ENCODE peak calls at places on chromosomes 16 and 17, in eight cellular contexts. B is OCI-LY7, R is fibroblast of lung, A is colonic mucosa, O is body of pancreas, G is AG04450, V is cardiac fibroblast, Z is thyroid gland. S is an unnamed sample.

GRCh38 chr16:16019488-16019887 is 70.1 kb downstream of the ABCC1 start:
- DNase-seq in V (peak), A (no peak), O (no peak), Z (no peak), B (no peak), R (peak), G (no peak), S (no peak)

GRCh38 chr16:10343124-10343760 is 42.6 kb upstream of the ATF7IP2 start:
- DNase-seq in Z (no peak), R (no peak), V (no peak), G (no peak), O (no peak), B (no peak), A (no peak), S (no peak)

GRCh38 chr17:45364531-45365390 is 47.9 kb upstream of the MAP3K14 start:
- DNase-seq in V (peak), O (no peak), Z (no peak), B (peak), R (no peak), G (no peak), A (no peak), S (no peak)

GRCh38 chr17:74380086-74380958 is 13.0 kb downstream of the GPR142 start:
- DNase-seq in A (peak), Z (peak), O (peak), V (no peak), G (no peak), R (no peak), B (no peak), S (no peak)

GRCh38 chr16:2919511-2920255 is 8.0 kb downstream of the FLYWCH1 start:
- DNase-seq in V (peak), B (peak), R (peak), Z (peak), G (peak), A (peak), O (peak), S (peak)

GRCh38 chr17:1830288-1830687 is 483 bp downstream of the RPA1 start:
- DNase-seq in R (peak), Z (peak), A (peak), O (no peak), B (peak), V (peak), G (no peak), S (no peak)

GRCh38 chr16:89150981-89151380 is 20.6 kb upstream of the CDH15 start:
- DNase-seq in G (no peak), A (no peak), V (no peak), R (no peak), Z (no peak), O (no peak), B (no peak), S (no peak)

GRCh38 chr17:1754430-1755112 is 7.3 kb upstream of the SERPINF1 start:
- DNase-seq in V (no peak), R (no peak), B (no peak), O (no peak), A (no peak), Z (no peak), G (no peak), S (no peak)

GRCh38 chr16:51012396-51012795 is 138.7 kb downstream of the SALL1 start:
- DNase-seq in V (no peak), R (peak), O (peak), A (no peak), G (no peak), B (no peak), Z (no peak), S (no peak)

DNA sequence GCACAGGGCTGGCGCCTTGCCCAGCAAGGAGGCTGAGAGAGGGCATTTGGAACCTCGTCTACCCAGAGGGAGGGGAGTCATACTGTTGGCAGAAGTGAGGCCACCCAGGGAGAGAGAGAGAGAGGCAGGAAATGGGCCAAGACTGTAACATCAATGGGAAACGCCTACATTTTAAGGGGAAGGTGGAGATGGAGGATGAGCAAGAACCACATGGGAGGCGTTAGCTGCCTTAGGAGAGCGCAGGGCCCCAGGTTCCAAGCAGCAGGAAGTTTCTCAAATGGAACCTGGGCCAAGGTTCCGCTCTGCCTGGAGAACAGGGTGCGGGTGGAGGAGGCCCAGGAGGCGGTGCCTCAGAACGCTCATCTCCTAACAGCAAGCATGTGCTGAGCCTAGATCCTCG is 2.6 kb upstream of the WFDC1 start:
- DNase-seq in R (peak), G (no peak), V (no peak), B (no peak), A (no peak), O (no peak), Z (no peak), S (no peak)
- TF ChIP-seq CTCF in R (no peak), G (no peak), V (no peak), B (no peak), A (no peak), O (no peak), Z (no peak), S (no peak)

GRCh38 chr16:1565083-1565805 is 31.8 kb downstream of the TMEM204 start:
- DNase-seq in A (no peak), G (no peak), O (no peak), V (no peak), B (no peak), Z (no peak), R (no peak), S (no peak)
- TF ChIP-seq CTCF in A (no peak), G (no peak), O (no peak), V (no peak), B (no peak), Z (no peak), R (no peak), S (no peak)

DNA sequence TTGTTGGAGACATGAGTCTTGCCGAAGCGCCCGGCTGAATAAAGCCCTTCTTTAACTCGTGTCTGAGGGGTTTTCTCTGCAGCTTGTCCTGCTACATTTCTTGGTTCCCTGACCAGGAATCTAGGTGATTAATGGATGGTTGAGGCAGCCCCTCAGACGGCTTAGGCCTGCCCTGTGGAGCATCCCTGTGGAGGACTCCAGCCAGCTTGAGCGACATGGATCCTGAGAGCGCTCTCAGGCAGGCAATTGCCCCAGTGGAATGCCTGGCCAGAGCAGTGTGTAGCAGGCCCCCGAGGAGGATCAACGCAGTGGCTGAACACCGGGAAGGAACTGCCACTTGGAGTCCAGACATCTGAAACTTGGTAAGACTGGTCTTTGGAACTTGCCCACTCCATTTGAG is 17.3 kb upstream of the ENDOV start:
- DNase-seq in R (no peak), A (no peak), B (no peak), V (no peak), O (no peak), G (no peak), Z (no peak), S (no peak)
- TF ChIP-seq CTCF in R (no peak), A (no peak), B (no peak), V (no peak), O (no peak), G (no peak), Z (no peak), S (no peak)

DNA sequence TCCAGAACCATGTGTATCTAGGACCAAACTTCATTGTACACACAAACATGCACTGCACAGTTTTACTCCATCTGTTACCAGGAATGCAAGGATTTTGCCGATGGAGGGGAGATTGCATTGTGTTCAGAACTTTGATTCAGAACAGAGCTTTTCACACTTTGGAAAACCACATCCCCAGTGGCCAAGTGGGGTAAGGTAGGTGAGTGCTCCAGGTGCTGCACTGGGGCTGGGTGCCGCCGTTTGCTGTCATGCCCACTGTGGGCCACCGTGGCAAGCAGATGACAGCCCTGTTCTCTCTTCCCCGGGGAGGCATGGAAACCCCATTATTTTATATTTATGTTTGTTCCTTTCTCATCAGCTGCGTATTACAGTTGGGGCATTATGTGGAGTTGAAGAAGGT is 29.3 kb upstream of the JPH3 start:
- DNase-seq in V (no peak), O (no peak), G (no peak), B (no peak), A (no peak), Z (no peak), R (no peak), S (no peak)
- TF ChIP-seq CTCF in V (no peak), O (no peak), G (no peak), B (no peak), A (no peak), Z (no peak), R (no peak), S (no peak)

DNA sequence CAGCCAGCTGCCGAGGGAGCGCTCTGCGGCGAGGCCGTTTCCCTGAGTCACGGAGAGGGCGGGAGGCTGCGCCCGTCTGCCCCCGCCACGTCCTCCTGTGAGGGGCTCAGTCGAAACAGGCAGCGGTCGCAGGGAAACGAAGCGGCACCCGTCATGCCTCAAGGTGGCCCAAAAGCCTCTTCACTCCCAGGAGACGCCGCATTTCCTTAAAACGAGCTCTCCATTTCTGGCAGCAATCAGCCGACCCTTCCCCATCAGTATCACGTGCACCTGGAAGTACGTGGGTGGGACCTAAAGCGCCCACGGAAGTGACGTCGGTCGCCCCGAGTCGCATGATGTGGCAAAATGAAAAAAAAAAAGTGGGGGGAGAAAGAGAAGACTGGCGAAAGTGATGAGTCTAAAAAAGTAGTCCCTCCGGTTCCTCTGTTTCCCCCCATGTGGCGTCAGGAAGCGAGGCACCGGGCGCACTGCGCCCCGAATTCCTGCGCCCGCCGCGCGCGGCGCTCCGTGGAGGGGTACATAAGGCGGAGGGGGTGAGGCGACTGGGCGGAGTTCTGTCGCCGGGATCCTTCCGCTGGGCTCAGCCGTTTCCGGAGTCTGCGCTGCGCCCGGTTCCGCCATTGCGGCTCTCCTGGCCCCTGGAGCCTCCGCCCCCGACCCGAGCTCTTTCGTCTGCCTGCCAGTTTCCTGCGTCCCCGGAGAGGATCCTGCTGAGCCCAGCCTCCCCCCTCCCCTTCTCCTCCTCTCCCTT is at the start of gene CLTC:
- DNase-seq in R (peak), A (peak), Z (peak), V (peak), B (peak), G (peak), O (peak), S (peak)
- TF ChIP-seq CTCF in R (no peak), A (no peak), Z (no peak), V (no peak), B (no peak), G (no peak), O (no peak), S (no peak)